ENCODE peak calls at places on chromosomes 13 and 19, in ten cellular contexts. P is H9; K is GM10248; O is left ventricle myocardium superior; I is activated naive CD4-positive, alpha-beta T cell; D is adipocyte; S is stimulated activated CD4-positive, alpha-beta T cell treated with anti-CD3 and anti-CD28 coated beads, Interleukin-2, amount 100 ng/mL, for 48 hours; Q is astrocyte; C is memory B cell; F is fibroblast of lung. Z is an unnamed sample.

GRCh38 chr13:113122571-113123225 is at the start of gene F10:
- DNase-seq in P (peak), F (peak), O (peak), S (no peak), I (no peak), Q (no peak), D (peak), C (no peak), K (no peak), Z (peak)

GRCh38 chr13:30346159-30346788 is 38.9 kb upstream of the KATNAL1 start:
- DNase-seq in I (peak), P (no peak), C (no peak), O (no peak), Q (no peak), K (peak), S (peak), F (no peak), D (no peak), Z (no peak)

GRCh38 chr19:14369399-14370168 is 11.7 kb upstream of the ADGRE5 start:
- DNase-seq in D (peak), P (no peak), C (no peak), S (peak), K (peak), Q (peak), O (peak), F (peak), I (peak), Z (peak)

GRCh38 chr19:17765069-17765618 is 13.9 kb downstream of the FCHO1 start:
- DNase-seq in F (no peak), D (no peak), C (no peak), O (peak), I (no peak), K (no peak), Q (no peak), S (no peak), P (no peak), Z (no peak)

GRCh38 chr19:18416778-18417249 is 2.4 kb upstream of the SSBP4 start:
- DNase-seq in P (peak), D (peak), C (no peak), Q (peak), F (peak), I (no peak), K (peak), O (peak), S (no peak), Z (no peak)

GRCh38 chr13:98471895-98472294 is 105.0 kb downstream of the STK24 start:
- DNase-seq in D (no peak), I (no peak), K (no peak), F (no peak), Q (no peak), S (no peak), C (no peak), P (no peak), O (peak), Z (no peak)

GRCh38 chr19:3370214-3370720 is 3.9 kb downstream of the NFIC start:
- DNase-seq in K (no peak), S (no peak), P (peak), Q (no peak), F (peak), D (no peak), I (no peak), O (no peak), C (no peak), Z (no peak)

GRCh38 chr13:100459747-100460146 is 128.8 kb downstream of the GGACT start:
- DNase-seq in I (no peak), Q (no peak), O (no peak), C (no peak), D (no peak), K (no peak), S (no peak), F (no peak), P (no peak), Z (no peak)

GRCh38 chr13:103883152-103883551 is 816.9 kb upstream of the SLC10A2 start:
- DNase-seq in C (no peak), P (peak), O (peak), I (no peak), D (peak), S (no peak), K (no peak), F (peak), Q (peak), Z (no peak)